ENCODE peak calls at places on chromosome 17, in nine cellular contexts. E, Y, W, N, A, Q, J, G and I are unnamed samples.

GRCh38 chr17:44324092-44324570 is 492 bp downstream of the SLC25A39 start:
- DNase-seq in E (no peak), Y (no peak), W (no peak), N (peak), A (peak), Q (no peak), J (no peak), G (peak), I (no peak)

GRCh38 chr17:64115871-64116534 is 13.9 kb downstream of the ERN1 start:
- DNase-seq in E (no peak), Y (no peak), W (peak), N (no peak), A (no peak), Q (no peak), J (peak), G (peak), I (peak)

GRCh38 chr17:57946798-57947358 is 8.3 kb downstream of the CUEDC1 start:
- DNase-seq in E (peak), Y (peak), W (peak), N (peak), A (peak), Q (peak), J (peak), G (peak), I (peak)

GRCh38 chr17:83143817-83144231 is 64.4 kb downstream of the METRNL start:
- DNase-seq in E (no peak), Y (peak), W (no peak), N (no peak), A (no peak), Q (no peak), J (no peak), G (no peak), I (no peak)

GRCh38 chr17:3796110-3796821 is 4.7 kb downstream of the ITGAE start:
- DNase-seq in E (no peak), Y (no peak), W (no peak), N (no peak), A (no peak), Q (peak), J (no peak), G (no peak), I (no peak)

GRCh38 chr17:1648582-1649115 is 1.0 kb downstream of the RILP start:
- DNase-seq in E (peak), Y (peak), W (peak), N (peak), A (peak), Q (peak), J (peak), G (peak), I (peak)

GRCh38 chr17:5373112-5373511 is 46.4 kb downstream of the NUP88 start:
- DNase-seq in E (no peak), Y (no peak), W (no peak), N (no peak), A (no peak), Q (no peak), J (no peak), G (peak), I (no peak)

GRCh38 chr17:70775667-70776066 is 606.3 kb downstream of the KCNJ2 start:
- DNase-seq in E (no peak), Y (no peak), W (no peak), N (no peak), A (no peak), Q (no peak), J (peak), G (no peak), I (no peak)

GRCh38 chr17:78737332-78737731 is 44.7 kb downstream of the CYTH1 start:
- DNase-seq in E (no peak), Y (no peak), W (no peak), N (no peak), A (no peak), Q (no peak), J (no peak), G (peak), I (no peak)

GRCh38 chr17:36498155-36498554 is 11.7 kb downstream of the ZNHIT3 start:
- DNase-seq in E (no peak), Y (peak), W (peak), N (peak), A (no peak), Q (no peak), J (no peak), G (no peak), I (no peak)

GRCh38 chr17:77564278-77564920 is 394.1 kb upstream of the TNRC6C start:
- DNase-seq in E (peak), Y (no peak), W (no peak), N (no peak), A (no peak), Q (no peak), J (no peak), G (no peak), I (no peak)

GRCh38 chr17:30323895-30324319 is 9.9 kb downstream of the TMIGD1 start:
- DNase-seq in E (peak), Y (no peak), W (no peak), N (no peak), A (no peak), Q (no peak), J (peak), G (peak), I (peak)

GRCh38 chr17:78675316-78675616 is 98.1 kb upstream of the DNAH17 start:
- DNase-seq in E (no peak), Y (no peak), W (no peak), N (peak), A (no peak), Q (no peak), J (no peak), G (no peak), I (no peak)

GRCh38 chr17:49557204-49558024 is 18.3 kb upstream of the NXPH3 start:
- DNase-seq in E (no peak), Y (peak), W (peak), N (no peak), A (peak), Q (no peak), J (no peak), G (peak), I (peak)

GRCh38 chr17:37220609-37220953 is 155.2 kb upstream of the C17orf78 start:
- DNase-seq in E (no peak), Y (no peak), W (no peak), N (no peak), A (no peak), Q (no peak), J (no peak), G (peak), I (peak)

GRCh38 chr17:28071891-28072606 is 29.6 kb downstream of the NLK start:
- DNase-seq in E (no peak), Y (no peak), W (no peak), N (no peak), A (no peak), Q (no peak), J (no peak), G (no peak), I (no peak)

GRCh38 chr17:5898406-5898805 is 171.8 kb upstream of the WSCD1 start:
- DNase-seq in E (no peak), Y (no peak), W (no peak), N (no peak), A (no peak), Q (no peak), J (no peak), G (no peak), I (no peak)

GRCh38 chr17:58710948-58711552 is 18.6 kb downstream of the RAD51C start:
- DNase-seq in E (no peak), Y (no peak), W (peak), N (no peak), A (no peak), Q (no peak), J (peak), G (peak), I (peak)

GRCh38 chr17:50956750-50957523 is 90.8 kb upstream of the TOB1 start:
- DNase-seq in E (peak), Y (peak), W (peak), N (peak), A (peak), Q (peak), J (peak), G (peak), I (peak)

GRCh38 chr17:6304894-6305612 is 129.9 kb downstream of the AIPL1 start:
- DNase-seq in E (no peak), Y (no peak), W (no peak), N (no peak), A (no peak), Q (no peak), J (no peak), G (no peak), I (no peak)

GRCh38 chr17:9729034-9729650 is 62.2 kb downstream of the DHRS7C start:
- DNase-seq in E (no peak), Y (no peak), W (no peak), N (no peak), A (no peak), Q (no peak), J (peak), G (peak), I (no peak)

GRCh38 chr17:67829331-67829730 is 4.0 kb downstream of the BPTF start:
- DNase-seq in E (no peak), Y (no peak), W (no peak), N (no peak), A (no peak), Q (no peak), J (no peak), G (peak), I (no peak)

GRCh38 chr17:70906808-70907207 is 737.5 kb downstream of the KCNJ2 start:
- DNase-seq in E (no peak), Y (no peak), W (no peak), N (no peak), A (no peak), Q (no peak), J (no peak), G (peak), I (peak)

GRCh38 chr17:59812139-59812538 is 80.6 kb downstream of the TUBD1 start:
- DNase-seq in E (no peak), Y (no peak), W (no peak), N (no peak), A (no peak), Q (no peak), J (no peak), G (no peak), I (no peak)

GRCh38 chr17:78394209-78394608 is 15.8 kb downstream of the PGS1 start:
- DNase-seq in E (no peak), Y (no peak), W (no peak), N (no peak), A (no peak), Q (no peak), J (no peak), G (no peak), I (no peak)

GRCh38 chr17:40607641-40608040 is 40.0 kb downstream of the SMARCE1 start:
- DNase-seq in E (no peak), Y (no peak), W (no peak), N (no peak), A (no peak), Q (no peak), J (no peak), G (no peak), I (no peak)

GRCh38 chr17:68455756-68456528 is 1.4 kb downstream of the WIPI1 start:
- DNase-seq in E (no peak), Y (no peak), W (no peak), N (no peak), A (no peak), Q (no peak), J (peak), G (peak), I (peak)

GRCh38 chr17:71741836-71742235 is 379.0 kb upstream of the SOX9 start:
- DNase-seq in E (no peak), Y (no peak), W (no peak), N (no peak), A (no peak), Q (no peak), J (no peak), G (peak), I (no peak)

GRCh38 chr17:67682196-67682595 is 35.5 kb upstream of the NOL11 start:
- DNase-seq in E (no peak), Y (no peak), W (peak), N (no peak), A (no peak), Q (no peak), J (peak), G (no peak), I (no peak)

GRCh38 chr17:5238333-5238732 is 3.7 kb upstream of the SCIMP start:
- DNase-seq in E (no peak), Y (no peak), W (no peak), N (no peak), A (no peak), Q (no peak), J (no peak), G (no peak), I (no peak)

GRCh38 chr17:58334661-58335060 is 6.1 kb upstream of the TSPOAP1 start:
- DNase-seq in E (no peak), Y (peak), W (peak), N (no peak), A (no peak), Q (no peak), J (no peak), G (no peak), I (no peak)

DNA sequence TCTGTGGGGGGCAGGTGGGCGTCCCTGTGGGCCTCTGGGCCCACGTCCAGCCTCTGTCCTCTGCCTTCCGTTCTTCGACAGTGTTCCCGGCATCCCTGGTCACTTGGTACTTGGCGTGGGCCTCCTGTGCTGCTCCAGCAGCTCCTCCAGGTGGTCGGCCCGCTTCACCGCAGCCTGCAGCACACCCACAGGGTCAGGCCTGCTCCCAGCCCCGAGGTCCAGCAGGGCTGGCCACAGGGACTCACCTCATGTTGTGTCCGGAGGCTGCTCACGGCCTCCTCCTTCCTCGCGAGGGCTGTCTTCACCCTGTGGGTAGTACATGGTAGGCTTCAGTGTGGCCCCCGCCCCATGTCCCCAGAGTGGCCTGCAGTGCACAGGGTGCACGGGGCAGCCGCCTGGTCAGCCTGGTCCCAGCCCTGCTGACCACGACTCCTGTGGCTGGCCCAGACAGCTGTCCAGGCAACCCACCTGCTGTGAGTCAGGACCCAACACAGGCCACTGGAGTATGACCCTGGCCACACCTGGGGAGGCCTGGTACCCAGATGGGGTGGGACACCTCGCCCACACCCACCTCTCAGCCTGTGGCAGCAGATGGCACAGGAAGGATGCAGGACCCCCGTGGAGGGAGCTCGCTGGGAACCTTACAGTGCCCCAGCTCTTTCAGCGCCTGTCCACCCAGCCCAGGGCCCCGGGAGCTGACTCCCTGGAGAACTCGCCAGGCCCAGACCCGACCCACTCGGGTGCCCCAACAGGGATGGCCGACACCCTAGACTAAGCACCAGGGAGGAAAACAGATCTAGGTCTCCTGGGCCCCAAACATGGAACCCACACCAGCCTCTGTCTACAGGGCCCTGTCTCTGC is 23.9 kb upstream of the AATK start:
- DNase-seq in E (no peak), Y (no peak), W (no peak), N (no peak), A (no peak), Q (no peak), J (no peak), G (no peak), I (no peak)
- TF ChIP-seq CTCF in E (no peak), Y (no peak), W (peak), N (no peak), A (no peak), Q (no peak), J (no peak), G (no peak), I (peak)

GRCh38 chr17:7841622-7842379 is 7.8 kb downstream of the KDM6B start:
- DNase-seq in E (peak), Y (peak), W (peak), N (peak), A (peak), Q (peak), J (peak), G (peak), I (peak)
- TF ChIP-seq CTCF in E (no peak), Y (peak), W (peak), N (peak), A (no peak), Q (no peak), J (no peak), G (no peak), I (no peak)

DNA sequence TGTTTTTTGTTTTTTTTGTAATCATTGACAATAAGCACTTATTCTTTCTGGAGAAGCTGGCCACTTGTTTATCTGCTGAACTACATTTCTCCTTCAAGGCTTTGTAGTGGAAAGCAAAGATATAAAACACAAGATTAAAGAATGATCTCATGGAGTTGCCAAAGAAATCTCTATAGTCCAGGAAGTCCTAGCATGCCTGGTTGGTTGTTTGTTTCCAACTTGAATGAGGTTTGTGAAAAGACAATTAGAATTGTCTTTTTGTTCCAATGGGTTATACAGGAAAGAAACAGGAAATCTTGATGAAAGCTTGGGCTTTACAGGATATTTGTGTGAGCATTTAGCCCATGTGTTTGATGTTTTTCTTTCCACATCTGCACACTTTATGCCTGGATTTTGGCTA is 273.5 kb downstream of the CEP112 start:
- DNase-seq in E (no peak), Y (no peak), W (no peak), N (no peak), A (no peak), Q (no peak), J (no peak), G (no peak), I (no peak)
- TF ChIP-seq CTCF in E (no peak), Y (no peak), W (no peak), N (no peak), A (no peak), Q (no peak), J (no peak), G (no peak), I (no peak)

GRCh38 chr17:13616031-13616430 is 14.3 kb upstream of the HS3ST3A1 start:
- DNase-seq in E (no peak), Y (no peak), W (no peak), N (no peak), A (no peak), Q (no peak), J (no peak), G (no peak), I (no peak)

GRCh38 chr17:13619462-13619861 is 17.7 kb upstream of the HS3ST3A1 start:
- DNase-seq in E (no peak), Y (no peak), W (no peak), N (no peak), A (no peak), Q (no peak), J (no peak), G (no peak), I (no peak)
- TF ChIP-seq CTCF in E (no peak), Y (no peak), W (no peak), N (no peak), A (no peak), Q (no peak), J (no peak), G (no peak), I (peak)

GRCh38 chr17:7484964-7485377 is 805 bp downstream of the POLR2A start:
- DNase-seq in E (no peak), Y (no peak), W (no peak), N (no peak), A (no peak), Q (no peak), J (no peak), G (no peak), I (no peak)
- TF ChIP-seq CTCF in E (no peak), Y (no peak), W (peak), N (peak), A (no peak), Q (no peak), J (no peak), G (no peak), I (peak)

GRCh38 chr17:47843391-47843730 is 2.3 kb upstream of the SCRN2 start:
- DNase-seq in E (no peak), Y (no peak), W (no peak), N (no peak), A (no peak), Q (no peak), J (no peak), G (no peak), I (no peak)
- TF ChIP-seq CTCF in E (no peak), Y (peak), W (no peak), N (no peak), A (no peak), Q (no peak), J (peak), G (no peak), I (no peak)

DNA sequence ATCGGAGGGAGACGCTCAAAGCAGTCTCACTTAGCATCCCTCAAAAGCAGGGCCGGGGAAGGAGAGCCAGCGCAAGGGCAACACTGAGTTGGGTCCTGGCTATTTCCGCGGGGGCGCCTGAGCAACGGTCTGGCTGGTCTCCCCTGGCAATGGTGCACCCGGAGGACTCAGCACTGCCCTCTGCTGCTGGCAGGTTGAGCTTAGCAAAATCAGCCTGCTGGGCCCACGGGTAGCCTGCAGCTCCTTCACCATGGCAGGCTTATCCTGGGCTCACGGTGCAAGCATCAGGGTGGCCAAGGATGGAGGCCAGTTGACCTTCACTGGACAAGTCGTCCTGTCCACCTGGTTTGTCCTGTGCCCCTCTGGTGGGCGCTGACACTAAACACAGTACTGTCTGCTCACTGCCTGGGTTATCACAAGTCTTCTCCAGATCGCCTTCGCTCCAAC is 14.4 kb upstream of the ALDH3A1 start:
- DNase-seq in E (no peak), Y (peak), W (peak), N (peak), A (peak), Q (peak), J (peak), G (peak), I (peak)
- TF ChIP-seq CTCF in E (peak), Y (peak), W (peak), N (peak), A (peak), Q (no peak), J (peak), G (peak), I (peak)

GRCh38 chr17:76166168-76166567 is 25.1 kb upstream of the FOXJ1 start:
- DNase-seq in E (no peak), Y (no peak), W (no peak), N (no peak), A (no peak), Q (no peak), J (no peak), G (peak), I (no peak)
- TF ChIP-seq CTCF in E (no peak), Y (no peak), W (no peak), N (no peak), A (no peak), Q (no peak), J (no peak), G (no peak), I (peak)